ENCODE peak calls at places on chromosomes 5 and 9, in seven cellular contexts. One of them, this sample, is unnamed.
A peak's percentile ranks its signal among the peaks of the same experiment; 100 is the strongest.

GRCh38 chr5:119031047-119031886 is 39.6 kb upstream of the DMXL1 start:
- DNase-seq in ovary: no peak
- DNase-seq in IMR-90: no peak
- DNase-seq in fibroblast of pulmonary artery: no peak
- DNase-seq in AG04449: no peak
- DNase-seq in cardiac fibroblast: no peak
- DNase-seq in choroid plexus epithelial cell: no peak
- DNase-seq in this sample: no peak

GRCh38 chr5:956941-957729 is 51.5 kb upstream of the NKD2 start:
- DNase-seq in fibroblast of pulmonary artery: peak; percentile 93
- DNase-seq in ovary: no peak
- DNase-seq in IMR-90: peak; percentile 90
- DNase-seq in AG04449: peak; percentile 51
- DNase-seq in choroid plexus epithelial cell: peak; percentile 67
- DNase-seq in cardiac fibroblast: peak; percentile 69
- DNase-seq in this sample: peak; percentile 59

GRCh38 chr9:115973241-115973640 is 180.3 kb upstream of the PAPPA start:
- DNase-seq in fibroblast of pulmonary artery: no peak
- DNase-seq in cardiac fibroblast: peak; percentile 51
- DNase-seq in AG04449: no peak
- DNase-seq in IMR-90: peak; percentile 45
- DNase-seq in ovary: no peak
- DNase-seq in choroid plexus epithelial cell: no peak
- DNase-seq in this sample: no peak

GRCh38 chr5:31916327-31916726 is 257.8 kb downstream of the GOLPH3 start:
- DNase-seq in IMR-90: no peak
- DNase-seq in ovary: no peak
- DNase-seq in AG04449: no peak
- DNase-seq in fibroblast of pulmonary artery: no peak
- DNase-seq in cardiac fibroblast: no peak
- DNase-seq in choroid plexus epithelial cell: no peak
- DNase-seq in this sample: no peak

GRCh38 chr5:177225798-177226197 is 77.7 kb downstream of the RAB24 start:
- DNase-seq in fibroblast of pulmonary artery: no peak
- DNase-seq in cardiac fibroblast: no peak
- DNase-seq in ovary: no peak
- DNase-seq in IMR-90: no peak
- DNase-seq in choroid plexus epithelial cell: no peak
- DNase-seq in AG04449: no peak
- DNase-seq in this sample: no peak

GRCh38 chr5:151469386-151469785 is 22.0 kb downstream of the SLC36A1 start:
- DNase-seq in cardiac fibroblast: peak; percentile 37
- DNase-seq in IMR-90: peak; percentile 58
- DNase-seq in AG04449: no peak
- DNase-seq in ovary: no peak
- DNase-seq in choroid plexus epithelial cell: peak; percentile 23
- DNase-seq in fibroblast of pulmonary artery: no peak
- DNase-seq in this sample: no peak

GRCh38 chr9:112516769-112517168 is 30.1 kb downstream of the KIAA1958 start:
- DNase-seq in AG04449: no peak
- DNase-seq in cardiac fibroblast: no peak
- DNase-seq in fibroblast of pulmonary artery: no peak
- DNase-seq in choroid plexus epithelial cell: no peak
- DNase-seq in ovary: no peak
- DNase-seq in IMR-90: no peak
- DNase-seq in this sample: no peak

GRCh38 chr5:159713773-159714172 is 202.5 kb upstream of the ADRA1B start:
- DNase-seq in ovary: no peak
- DNase-seq in AG04449: no peak
- DNase-seq in IMR-90: no peak
- DNase-seq in choroid plexus epithelial cell: no peak
- DNase-seq in fibroblast of pulmonary artery: no peak
- DNase-seq in cardiac fibroblast: no peak
- DNase-seq in this sample: no peak

GRCh38 chr5:78760411-78761169 is 112.0 kb upstream of the LHFPL2 start:
- DNase-seq in AG04449: no peak
- DNase-seq in cardiac fibroblast: no peak
- DNase-seq in ovary: no peak
- DNase-seq in IMR-90: no peak
- DNase-seq in fibroblast of pulmonary artery: no peak
- DNase-seq in choroid plexus epithelial cell: no peak
- DNase-seq in this sample: no peak

GRCh38 chr9:127204771-127205470 is 59.7 kb upstream of the GARNL3 start:
- DNase-seq in fibroblast of pulmonary artery: peak; percentile 37
- DNase-seq in cardiac fibroblast: peak; percentile 44
- DNase-seq in IMR-90: peak; percentile 49
- DNase-seq in ovary: no peak
- DNase-seq in choroid plexus epithelial cell: peak; percentile 56
- DNase-seq in AG04449: no peak
- DNase-seq in this sample: no peak

GRCh38 chr5:87827561-87827960 is 414.8 kb upstream of the CCNH start:
- DNase-seq in choroid plexus epithelial cell: no peak
- DNase-seq in fibroblast of pulmonary artery: no peak
- DNase-seq in AG04449: no peak
- DNase-seq in cardiac fibroblast: no peak
- DNase-seq in ovary: no peak
- DNase-seq in IMR-90: no peak
- DNase-seq in this sample: no peak

GRCh38 chr5:44046581-44047327 is 342.5 kb downstream of the FGF10 start:
- DNase-seq in IMR-90: no peak
- DNase-seq in AG04449: no peak
- DNase-seq in ovary: no peak
- DNase-seq in fibroblast of pulmonary artery: no peak
- DNase-seq in cardiac fibroblast: no peak
- DNase-seq in choroid plexus epithelial cell: no peak
- DNase-seq in this sample: no peak

GRCh38 chr9:2022560-2022959 is 7.4 kb downstream of the SMARCA2 start:
- DNase-seq in cardiac fibroblast: no peak
- DNase-seq in fibroblast of pulmonary artery: no peak
- DNase-seq in ovary: no peak
- DNase-seq in IMR-90: no peak
- DNase-seq in choroid plexus epithelial cell: no peak
- DNase-seq in AG04449: no peak
- DNase-seq in this sample: no peak

GRCh38 chr5:119336262-119336661 is 19.6 kb upstream of the TNFAIP8 start:
- DNase-seq in fibroblast of pulmonary artery: no peak
- DNase-seq in choroid plexus epithelial cell: no peak
- DNase-seq in AG04449: no peak
- DNase-seq in cardiac fibroblast: no peak
- DNase-seq in IMR-90: no peak
- DNase-seq in ovary: no peak
- DNase-seq in this sample: no peak

GRCh38 chr9:111481885-111482636 is 2.1 kb downstream of the ECPAS start:
- DNase-seq in ovary: no peak
- DNase-seq in choroid plexus epithelial cell: peak; percentile 81
- DNase-seq in IMR-90: peak; percentile 63
- DNase-seq in cardiac fibroblast: peak; percentile 51
- DNase-seq in AG04449: no peak
- DNase-seq in fibroblast of pulmonary artery: peak; percentile 36
- DNase-seq in this sample: no peak

GRCh38 chr5:71653119-71653518 is 66.0 kb upstream of the CARTPT start:
- DNase-seq in AG04449: peak; percentile 4
- DNase-seq in cardiac fibroblast: no peak
- DNase-seq in choroid plexus epithelial cell: no peak
- DNase-seq in IMR-90: no peak
- DNase-seq in fibroblast of pulmonary artery: peak; percentile 37
- DNase-seq in ovary: no peak
- DNase-seq in this sample: no peak

GRCh38 chr9:93127395-93127911 is 6.6 kb downstream of the NINJ1 start:
- DNase-seq in fibroblast of pulmonary artery: no peak
- DNase-seq in cardiac fibroblast: no peak
- DNase-seq in AG04449: no peak
- DNase-seq in choroid plexus epithelial cell: peak; percentile 61
- DNase-seq in IMR-90: no peak
- DNase-seq in ovary: peak; percentile 18
- DNase-seq in this sample: peak; percentile 46

GRCh38 chr5:176994460-176995121 is 12.0 kb downstream of the UIMC1 start:
- DNase-seq in fibroblast of pulmonary artery: peak; percentile 96
- DNase-seq in cardiac fibroblast: peak; percentile 90
- DNase-seq in ovary: no peak
- DNase-seq in IMR-90: peak; percentile 60
- DNase-seq in AG04449: no peak
- DNase-seq in choroid plexus epithelial cell: peak; percentile 89
- DNase-seq in this sample: no peak

GRCh38 chr5:61322738-61323429 is 9.2 kb upstream of the ZSWIM6 start:
- DNase-seq in cardiac fibroblast: peak; percentile 65
- DNase-seq in ovary: no peak
- DNase-seq in choroid plexus epithelial cell: no peak
- DNase-seq in AG04449: no peak
- DNase-seq in fibroblast of pulmonary artery: peak; percentile 80
- DNase-seq in IMR-90: peak; percentile 66
- DNase-seq in this sample: no peak

DNA sequence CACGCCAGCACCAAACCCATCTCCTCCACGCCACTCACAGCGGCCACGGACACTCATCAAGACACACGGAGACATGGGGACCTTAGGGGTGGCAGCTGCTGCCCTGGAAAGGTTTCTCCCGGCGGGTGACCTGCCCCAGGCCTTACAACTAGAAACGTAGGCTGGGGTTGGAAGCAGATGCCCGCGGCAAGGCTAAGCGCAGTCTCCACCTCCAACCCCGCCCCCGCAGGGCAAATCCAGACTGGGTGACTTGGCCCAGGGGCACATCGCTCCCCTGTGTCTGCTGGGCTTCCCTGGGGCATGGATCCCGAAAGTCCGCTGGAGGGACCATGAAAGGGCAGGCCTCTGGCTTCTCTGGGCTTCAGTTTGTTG is 12.0 kb upstream of the ASS1 start:
- DNase-seq in fibroblast of pulmonary artery: no peak
- DNase-seq in IMR-90: no peak
- DNase-seq in cardiac fibroblast: no peak
- DNase-seq in AG04449: no peak
- DNase-seq in choroid plexus epithelial cell: no peak
- DNase-seq in ovary: no peak
- DNase-seq in this sample: no peak
- H3K4me3 ChIP-seq in fibroblast of pulmonary artery: no peak overlapping the region
- H3K4me3 ChIP-seq in IMR-90: no peak overlapping the region
- H3K4me3 ChIP-seq in cardiac fibroblast: no peak overlapping the region
- H3K4me3 ChIP-seq in AG04449: peak overlapping the region; percentile 36
- H3K4me3 ChIP-seq in choroid plexus epithelial cell: peak overlapping the region; percentile 37
- H3K4me3 ChIP-seq in ovary: no peak overlapping the region
- H3K4me3 ChIP-seq in this sample: peak overlapping the region; percentile 15

GRCh38 chr9:36788534-36788933 is 215.8 kb downstream of the MELK start:
- DNase-seq in choroid plexus epithelial cell: peak; percentile 6
- DNase-seq in fibroblast of pulmonary artery: no peak
- DNase-seq in ovary: no peak
- DNase-seq in cardiac fibroblast: no peak
- DNase-seq in IMR-90: no peak
- DNase-seq in AG04449: no peak
- DNase-seq in this sample: no peak
- TF ChIP-seq CTCF in choroid plexus epithelial cell: peak; percentile 50
- TF ChIP-seq CTCF in fibroblast of pulmonary artery: peak; percentile 44
- TF ChIP-seq CTCF in ovary: no peak
- TF ChIP-seq CTCF in cardiac fibroblast: peak; percentile 60
- TF ChIP-seq CTCF in IMR-90: peak; percentile 17
- TF ChIP-seq CTCF in AG04449: no peak
- TF ChIP-seq CTCF in this sample: peak; percentile 45

GRCh38 chr5:164353155-164353554 is 847.7 kb downstream of the MAT2B start:
- DNase-seq in cardiac fibroblast: no peak
- DNase-seq in IMR-90: peak; percentile 54
- DNase-seq in ovary: no peak
- DNase-seq in AG04449: no peak
- DNase-seq in choroid plexus epithelial cell: peak; percentile 48
- DNase-seq in fibroblast of pulmonary artery: peak; percentile 47
- DNase-seq in this sample: peak; percentile 54
- H3K4me3 ChIP-seq in cardiac fibroblast: no peak overlapping the region
- H3K4me3 ChIP-seq in IMR-90: no peak overlapping the region
- H3K4me3 ChIP-seq in ovary: no peak overlapping the region
- H3K4me3 ChIP-seq in AG04449: no peak overlapping the region
- H3K4me3 ChIP-seq in choroid plexus epithelial cell: no peak overlapping the region
- H3K4me3 ChIP-seq in fibroblast of pulmonary artery: no peak overlapping the region
- H3K4me3 ChIP-seq in this sample: no peak overlapping the region

DNA sequence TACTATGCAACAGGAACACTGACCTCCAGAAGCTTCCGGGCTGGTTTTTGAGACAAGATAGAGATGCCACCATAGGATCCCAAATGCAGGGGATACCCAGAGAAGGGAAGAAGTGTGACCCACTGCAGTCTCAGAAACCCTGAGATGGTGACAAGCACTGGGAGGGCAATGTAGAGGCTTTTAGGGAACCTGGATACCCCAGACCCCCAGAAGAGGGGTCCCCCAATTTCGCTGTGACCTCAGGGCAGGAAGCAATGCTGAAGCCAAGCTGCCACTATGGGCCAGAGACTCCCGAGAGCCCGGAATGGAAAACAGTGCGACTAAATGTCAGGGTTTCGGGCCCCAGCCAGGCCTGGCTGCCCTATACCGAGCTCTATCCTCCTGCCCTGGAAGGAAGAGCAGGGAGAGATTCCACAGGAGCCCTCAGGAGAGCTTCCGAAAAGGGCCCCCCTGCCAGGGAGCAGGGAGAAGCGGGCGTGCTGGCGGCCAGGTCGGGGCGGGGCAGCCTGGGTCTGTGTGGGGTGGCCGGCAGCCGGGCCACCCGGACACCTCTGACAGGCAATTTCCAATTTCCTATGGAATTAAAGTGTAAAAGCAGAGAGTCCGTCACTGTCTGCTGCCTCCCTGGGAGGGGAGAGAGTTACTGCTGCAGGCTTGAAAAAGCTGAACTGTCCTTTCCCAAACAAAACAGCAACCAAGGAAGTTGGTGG is 154.2 kb downstream of the FGF18 start:
- DNase-seq in fibroblast of pulmonary artery: no peak
- DNase-seq in ovary: no peak
- DNase-seq in choroid plexus epithelial cell: no peak
- DNase-seq in AG04449: no peak
- DNase-seq in cardiac fibroblast: no peak
- DNase-seq in IMR-90: no peak
- DNase-seq in this sample: no peak
- TF ChIP-seq CTCF in fibroblast of pulmonary artery: no peak
- TF ChIP-seq CTCF in ovary: no peak
- TF ChIP-seq CTCF in choroid plexus epithelial cell: no peak
- TF ChIP-seq CTCF in AG04449: no peak
- TF ChIP-seq CTCF in cardiac fibroblast: no peak
- TF ChIP-seq CTCF in IMR-90: no peak
- TF ChIP-seq CTCF in this sample: no peak